ENCODE peak calls at places on chromosomes 2 and 18, in seven cellular contexts. I is endodermal cell; Q is ascending aorta; R is IMR-90; W is HCT116; Z is CD4-positive, alpha-beta T cell; V is kidney. P is an unnamed sample.

GRCh38 chr2:105454801-105455485 is 56.1 kb upstream of the FHL2 start:
- DNase-seq in I (peak), Z (no peak), W (peak), V (peak), R (peak), Q (no peak), P (no peak)

GRCh38 chr2:119721462-119721861 is 38.3 kb upstream of the PTPN4 start:
- DNase-seq in V (no peak), I (no peak), Q (no peak), R (no peak), W (no peak), Z (no peak), P (no peak)

GRCh38 chr2:33477473-33478468 is 1.3 kb downstream of the RASGRP3 start:
- DNase-seq in I (no peak), W (no peak), Z (no peak), R (no peak), V (no peak), Q (no peak), P (no peak)

GRCh38 chr2:29878898-29879297 is 42.5 kb downstream of the ALK start:
- DNase-seq in V (no peak), R (no peak), W (peak), Q (no peak), Z (no peak), I (no peak), P (no peak)

GRCh38 chr2:222452422-222452950 is 28.1 kb downstream of the SGPP2 start:
- DNase-seq in Q (no peak), W (no peak), V (no peak), Z (no peak), I (no peak), R (no peak), P (no peak)

GRCh38 chr18:12327510-12328178 is 19.6 kb downstream of the TUBB6 start:
- DNase-seq in Z (peak), Q (no peak), V (peak), R (peak), I (peak), W (peak), P (peak)

GRCh38 chr2:239724851-239725550 is 300.1 kb downstream of the NDUFA10 start:
- DNase-seq in Z (no peak), R (no peak), I (no peak), Q (no peak), W (no peak), V (no peak), P (no peak)

GRCh38 chr18:12895016-12895415 is 11.0 kb upstream of the PTPN2 start:
- DNase-seq in Q (no peak), V (no peak), R (no peak), W (no peak), Z (no peak), I (no peak), P (no peak)

GRCh38 chr2:13227543-13227942 is 510.8 kb downstream of the TRIB2 start:
- DNase-seq in I (no peak), Q (no peak), W (no peak), V (no peak), Z (no peak), R (no peak), P (no peak)

GRCh38 chr2:18521084-18521483 is 39.4 kb downstream of the RDH14 start:
- DNase-seq in W (no peak), V (no peak), Z (no peak), Q (no peak), R (no peak), I (no peak), P (no peak)

GRCh38 chr2:226977775-226978190 is 141.9 kb downstream of the RHBDD1 start:
- DNase-seq in W (no peak), R (peak), Z (no peak), V (no peak), I (no peak), Q (no peak), P (no peak)

GRCh38 chr2:134218414-134218813 is 35.5 kb upstream of the MGAT5 start:
- DNase-seq in I (no peak), Q (no peak), R (no peak), W (no peak), V (no peak), Z (no peak), P (no peak)

GRCh38 chr2:111688501-111688900 is 195.5 kb downstream of the ANAPC1 start:
- DNase-seq in R (no peak), V (no peak), W (no peak), Q (no peak), Z (no peak), I (no peak), P (no peak)

GRCh38 chr2:231110551-231110950 is 14.3 kb downstream of the HTR2B start:
- DNase-seq in Z (no peak), Q (no peak), W (no peak), R (peak), V (no peak), I (no peak), P (no peak)

GRCh38 chr2:194819367-194819766 is 837.7 kb upstream of the SLC39A10 start:
- DNase-seq in Z (no peak), V (no peak), W (no peak), Q (no peak), R (no peak), I (no peak), P (no peak)

GRCh38 chr2:72669121-72669520 is 156.7 kb downstream of the EXOC6B start:
- DNase-seq in Z (no peak), R (peak), I (no peak), Q (no peak), V (no peak), W (no peak), P (no peak)

GRCh38 chr2:149038442-149039212 is at the start of gene LYPD6B:
- DNase-seq in W (no peak), I (peak), Z (no peak), Q (no peak), V (peak), R (no peak), P (no peak)

GRCh38 chr2:169095631-169096105 is 26.3 kb downstream of the DHRS9 start:
- DNase-seq in R (peak), V (no peak), W (peak), I (no peak), Q (no peak), Z (no peak), P (no peak)

GRCh38 chr2:228838819-228839218 is 432.3 kb downstream of the PID1 start:
- DNase-seq in Z (no peak), Q (no peak), W (no peak), V (no peak), R (no peak), I (no peak), P (no peak)

GRCh38 chr2:114821055-114821454 is 378.6 kb downstream of the DPP10 start:
- DNase-seq in I (peak), Z (no peak), V (no peak), W (no peak), Q (no peak), R (no peak), P (no peak)

GRCh38 chr2:232885264-232885961 is 15.3 kb downstream of the SNORC start:
- DNase-seq in W (no peak), V (peak), Q (no peak), R (no peak), Z (no peak), I (peak), P (no peak)

GRCh38 chr2:220775856-220776467 is 796.1 kb downstream of the EPHA4 start:
- DNase-seq in Z (no peak), Q (no peak), R (peak), I (peak), V (no peak), W (no peak), P (no peak)

GRCh38 chr2:185279999-185280398 is 458.6 kb upstream of the FSIP2 start:
- DNase-seq in V (no peak), R (peak), Q (no peak), Z (no peak), W (no peak), I (no peak), P (no peak)

GRCh38 chr2:10132596-10132995 is 10.1 kb downstream of the RRM2 start:
- DNase-seq in V (no peak), I (peak), W (no peak), Z (no peak), Q (no peak), R (no peak), P (no peak)

GRCh38 chr2:64865073-64865830 is 123.9 kb upstream of the SLC1A4 start:
- DNase-seq in V (peak), I (peak), R (peak), Q (no peak), W (no peak), Z (peak), P (no peak)

GRCh38 chr2:65032016-65032975 is 23.9 kb upstream of the CEP68 start:
- DNase-seq in Q (no peak), Z (no peak), V (no peak), R (no peak), I (no peak), W (no peak), P (no peak)

GRCh38 chr2:127080941-127081769 is 25.8 kb downstream of the BIN1 start:
- DNase-seq in Z (peak), I (no peak), R (no peak), V (peak), W (no peak), Q (no peak), P (no peak)

GRCh38 chr2:107529146-107529545 is 297.5 kb upstream of the RGPD4 start:
- DNase-seq in I (peak), R (no peak), Z (no peak), Q (no peak), W (no peak), V (no peak), P (no peak)

GRCh38 chr18:7084766-7085080 is 32.9 kb downstream of the LAMA1 start:
- DNase-seq in I (no peak), Z (no peak), R (peak), Q (no peak), V (no peak), W (no peak), P (no peak)

GRCh38 chr2:99984781-99985525 is 157.4 kb downstream of the AFF3 start:
- DNase-seq in Z (no peak), Q (no peak), W (no peak), R (peak), V (no peak), I (no peak), P (no peak)

GRCh38 chr18:44839239-44839666 is 158.6 kb downstream of the SETBP1 start:
- DNase-seq in W (no peak), V (peak), I (peak), R (peak), Z (peak), Q (peak), P (peak)

GRCh38 chr2:100195942-100196341 is 53.6 kb upstream of the AFF3 start:
- DNase-seq in Z (no peak), R (no peak), Q (no peak), I (no peak), V (no peak), W (no peak), P (no peak)

GRCh38 chr2:109351164-109351756 is 222.3 kb downstream of the SH3RF3 start:
- DNase-seq in Z (no peak), W (no peak), V (no peak), Q (peak), I (peak), R (peak), P (no peak)

GRCh38 chr18:28136071-28136470 is 40.9 kb downstream of the CDH2 start:
- DNase-seq in Q (no peak), Z (no peak), W (no peak), R (no peak), I (no peak), V (no peak), P (no peak)

GRCh38 chr2:33215299-33215698 is 261.1 kb upstream of the RASGRP3 start:
- DNase-seq in R (peak), I (peak), V (peak), Z (no peak), Q (no peak), W (no peak), P (no peak)

GRCh38 chr2:208673631-208674030 is 267.0 kb downstream of the PTH2R start:
- DNase-seq in V (no peak), Z (no peak), W (no peak), R (no peak), I (no peak), Q (no peak), P (no peak)

GRCh38 chr2:86453838-86454237 is 12.7 kb downstream of the KDM3A start:
- DNase-seq in W (no peak), Q (no peak), Z (no peak), I (no peak), R (peak), V (no peak), P (no peak)

GRCh38 chr2:25418944-25419677 is 77.4 kb upstream of the DNMT3A start:
- DNase-seq in Q (no peak), R (no peak), W (no peak), Z (no peak), I (no peak), V (no peak), P (no peak)

GRCh38 chr2:105138643-105139042 is 100.8 kb downstream of the MRPS9 start:
- DNase-seq in I (no peak), W (no peak), Q (no peak), Z (no peak), R (no peak), V (no peak), P (no peak)

GRCh38 chr2:124915567-124915966 is 890.5 kb downstream of the CNTNAP5 start:
- DNase-seq in W (no peak), V (no peak), R (no peak), I (no peak), Z (no peak), Q (no peak), P (no peak)
- TF ChIP-seq CTCF in W (no peak), V (no peak), R (no peak), I (peak), Z (no peak), Q (no peak), P (no peak)

DNA sequence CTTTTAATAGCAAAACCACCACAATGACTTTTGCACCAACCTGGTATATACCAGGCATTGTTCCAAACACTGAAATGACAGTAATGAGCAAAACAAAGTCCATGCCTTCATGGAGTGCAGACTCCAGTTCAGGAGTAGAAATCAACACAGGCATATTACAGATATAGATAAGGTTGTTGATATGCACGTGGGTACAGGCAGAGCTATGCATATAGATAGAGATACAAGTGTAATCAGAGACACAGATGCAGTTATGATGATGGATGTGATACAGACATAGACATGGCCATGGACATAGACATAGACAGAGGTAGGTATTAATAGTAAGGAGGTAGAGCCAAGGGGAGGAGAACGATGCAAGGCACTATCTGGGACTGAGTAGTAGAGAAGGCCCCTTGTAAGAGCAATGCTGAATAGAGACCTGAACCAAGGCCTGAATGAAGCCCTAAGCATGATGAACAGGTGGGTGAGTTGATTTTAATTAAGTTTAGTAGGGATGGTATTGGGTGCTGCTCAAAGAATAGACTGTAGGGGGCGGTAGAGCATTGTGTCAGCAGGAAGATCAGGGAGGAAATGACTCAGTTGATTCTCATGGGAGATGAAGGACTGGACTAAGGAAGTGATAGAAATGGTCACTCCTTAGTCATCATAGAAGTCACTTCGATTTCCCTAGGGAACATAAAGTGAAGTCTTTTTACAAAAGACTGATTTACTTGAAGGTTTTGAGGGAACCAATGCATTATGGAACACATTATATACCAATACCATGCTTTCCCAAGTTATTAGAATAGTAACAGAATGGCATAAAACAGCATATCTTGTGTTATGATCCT is 39.4 kb downstream of the CMPK2 start:
- DNase-seq in I (peak), W (peak), Z (peak), R (peak), V (no peak), Q (no peak), P (no peak)
- TF ChIP-seq CTCF in I (peak), W (peak), Z (peak), R (peak), V (peak), Q (no peak), P (no peak)

DNA sequence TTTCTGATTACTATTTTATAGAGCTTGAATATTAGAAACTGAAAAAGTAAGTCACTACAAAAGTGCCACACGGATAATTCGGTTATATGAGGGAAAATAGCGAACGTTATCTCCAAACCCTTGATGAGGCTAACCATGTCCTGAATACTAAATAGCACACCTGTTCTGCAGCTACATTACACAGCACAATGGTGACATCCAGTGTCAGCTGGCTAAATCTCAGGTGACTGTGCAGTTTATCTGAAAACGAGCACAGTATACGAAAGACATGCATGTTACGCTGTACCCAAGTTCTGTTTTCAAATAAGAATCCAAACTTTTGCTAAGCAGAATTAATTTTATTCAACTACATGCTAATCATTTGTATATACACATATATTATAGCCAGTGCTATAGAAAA is 9.0 kb downstream of the CCDC68 start:
- DNase-seq in R (no peak), V (no peak), Z (no peak), I (no peak), Q (no peak), W (peak), P (no peak)
- TF ChIP-seq CTCF in R (no peak), V (no peak), Z (peak), I (peak), Q (no peak), W (peak), P (no peak)

GRCh38 chr2:101667823-101668222 is 29.7 kb upstream of the MAP4K4 start:
- DNase-seq in Q (no peak), V (no peak), R (no peak), W (no peak), Z (no peak), I (no peak), P (no peak)

DNA sequence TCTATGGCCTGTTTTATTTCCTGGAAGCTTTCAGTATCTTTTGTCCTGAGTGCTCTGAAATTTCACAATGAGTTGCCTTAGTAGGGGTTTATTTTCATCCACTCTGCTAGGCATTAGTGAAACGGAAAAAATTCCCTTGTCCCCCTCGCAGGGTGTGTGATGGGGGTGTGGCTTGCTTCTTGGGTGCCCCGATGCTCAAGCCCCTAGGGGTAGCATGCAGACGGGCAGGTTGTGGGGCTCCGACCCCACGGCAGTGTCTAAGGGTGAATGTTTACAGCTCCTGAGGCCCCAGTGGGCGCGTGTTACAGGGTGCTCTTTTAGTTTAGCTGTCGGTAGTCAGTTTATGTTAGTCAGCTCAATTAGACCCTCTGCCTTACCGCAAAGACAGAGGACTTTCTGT is 32.2 kb upstream of the MAP4K4 start:
- DNase-seq in I (no peak), V (no peak), Q (no peak), W (no peak), Z (no peak), R (no peak), P (no peak)
- TF ChIP-seq CTCF in I (no peak), V (no peak), Q (no peak), W (no peak), Z (no peak), R (no peak), P (no peak)

DNA sequence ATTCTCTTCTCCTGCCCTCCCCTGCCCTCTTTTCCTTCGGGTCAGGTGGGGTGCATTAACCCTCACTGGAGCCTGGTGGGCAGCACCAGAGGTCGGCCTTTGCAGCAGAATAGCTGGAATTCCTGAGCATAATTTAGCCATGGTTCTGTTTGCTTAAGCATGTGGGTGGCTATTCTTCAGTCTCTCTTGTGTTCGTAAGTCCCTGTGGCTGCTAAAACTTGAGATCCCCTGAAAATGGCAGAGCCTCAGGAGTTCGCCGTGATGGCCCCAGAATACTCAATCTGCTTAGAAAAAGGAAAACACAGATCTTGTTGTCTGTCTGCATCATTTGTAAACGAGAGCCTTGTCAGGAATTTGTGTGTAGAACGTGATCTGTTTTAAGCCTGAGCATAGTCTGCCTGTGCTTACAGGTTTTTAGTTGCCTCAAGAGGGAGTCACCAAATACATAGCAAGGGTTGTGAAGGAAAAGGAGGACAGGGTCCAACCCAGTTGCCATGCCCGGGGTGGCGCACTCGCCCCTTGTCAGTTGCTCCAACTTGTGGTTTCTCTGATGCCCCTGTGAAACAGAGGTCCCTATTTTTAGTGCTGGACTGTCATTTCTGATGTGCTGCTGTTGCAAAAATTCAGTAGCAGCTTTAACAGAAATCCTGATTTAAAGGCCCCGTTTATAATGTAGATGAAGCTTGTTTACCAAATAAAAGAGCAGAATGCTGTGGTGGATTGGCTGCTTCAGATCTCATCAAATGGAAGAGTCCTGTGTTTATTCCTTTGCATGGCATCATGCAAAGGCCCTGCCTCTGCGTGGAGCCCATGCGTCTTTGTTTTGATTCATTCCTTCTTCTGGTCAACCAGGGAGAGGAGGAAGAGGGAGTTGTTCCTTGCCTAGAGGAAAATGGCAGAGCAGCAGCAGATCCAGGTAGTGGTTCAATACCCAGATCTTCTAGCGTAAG is 74.8 kb downstream of the WDSUB1 start:
- DNase-seq in Z (no peak), I (peak), V (no peak), W (no peak), R (peak), Q (no peak), P (no peak)
- TF ChIP-seq CTCF in Z (no peak), I (peak), V (no peak), W (no peak), R (no peak), Q (no peak), P (no peak)

DNA sequence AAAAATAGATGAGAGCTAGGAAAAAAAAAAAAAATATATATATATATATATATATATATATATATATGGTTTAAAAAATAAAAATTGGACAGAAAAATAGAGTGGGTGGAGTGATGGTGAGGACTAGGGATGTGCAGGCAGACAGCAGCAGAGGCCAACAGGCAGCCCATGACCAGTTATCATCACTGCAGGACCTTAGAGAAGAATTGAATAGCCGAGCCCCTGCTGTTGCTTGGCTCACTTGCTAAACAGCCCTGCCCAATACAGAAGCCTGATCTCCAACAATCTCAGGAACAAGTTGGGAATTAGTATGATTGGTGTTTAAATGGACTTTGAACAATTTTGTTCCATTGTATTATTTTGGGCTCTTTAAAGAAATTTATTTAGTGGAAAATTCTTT is 967.5 kb upstream of the PIK3C3 start:
- DNase-seq in W (no peak), Q (no peak), V (no peak), R (no peak), I (peak), Z (no peak), P (no peak)
- TF ChIP-seq CTCF in W (no peak), Q (no peak), V (no peak), R (no peak), I (no peak), Z (no peak), P (no peak)